ENCODE peak calls at places on chromosomes 12 and 14, in nine cellular contexts. A is DND-41, R is HepG2, W is SK-N-SH, F is astrocyte, Z is H9, K is mesendoderm, P is fibroblast of lung, H is IMR-90. L is an unnamed sample.

GRCh38 chr12:100651694-100652093 is 78.2 kb downstream of the GAS2L3 start:
- DNase-seq in W (no peak), A (no peak), Z (peak), F (no peak), P (no peak), H (no peak), K (peak), R (peak), L (no peak)

GRCh38 chr12:109713187-109713984 is at the start of gene FAM222A:
- DNase-seq in K (peak), P (peak), W (peak), Z (peak), F (peak), H (peak), R (peak), A (peak), L (peak)

GRCh38 chr12:121084229-121084628 is 45.2 kb upstream of the OASL start:
- DNase-seq in A (no peak), Z (no peak), P (no peak), H (no peak), K (no peak), R (no peak), W (no peak), F (no peak), L (no peak)

GRCh38 chr12:31440586-31440985 is 114.6 kb upstream of the SINHCAF start:
- DNase-seq in K (no peak), F (no peak), W (no peak), P (no peak), A (no peak), Z (no peak), H (no peak), R (no peak), L (no peak)

GRCh38 chr12:57093412-57094193 is 4.7 kb downstream of the NAB2 start:
- DNase-seq in W (peak), K (peak), R (no peak), F (peak), Z (peak), H (peak), P (peak), A (peak), L (peak)

GRCh38 chr12:81080431-81080983 is 2.6 kb downstream of the ACSS3 start:
- DNase-seq in A (no peak), R (no peak), K (peak), H (peak), P (peak), F (peak), W (no peak), Z (no peak), L (no peak)

GRCh38 chr14:64929003-64929337 is 13.6 kb downstream of the GPX2 start:
- DNase-seq in Z (no peak), W (no peak), H (no peak), R (no peak), P (no peak), K (no peak), F (no peak), A (peak), L (no peak)

GRCh38 chr12:122226366-122227222 is 742 bp upstream of the DIABLO start:
- DNase-seq in R (no peak), K (peak), F (no peak), Z (no peak), W (no peak), A (no peak), H (no peak), P (no peak), L (no peak)

GRCh38 chr14:68376067-68376810 is 416.6 kb downstream of the ZFP36L1 start:
- DNase-seq in R (no peak), H (no peak), K (no peak), Z (no peak), A (no peak), F (peak), P (no peak), W (no peak), L (no peak)

GRCh38 chr12:114864688-114865685 is 181.0 kb upstream of the TBX3 start:
- DNase-seq in W (no peak), A (no peak), P (no peak), Z (no peak), R (no peak), H (no peak), K (peak), F (no peak), L (no peak)

GRCh38 chr12:109310247-109311125 is 1.4 kb upstream of the FOXN4 start:
- DNase-seq in F (no peak), A (no peak), Z (no peak), P (no peak), R (no peak), H (no peak), K (no peak), W (peak), L (peak)

GRCh38 chr12:93079976-93080375 is 150.9 kb upstream of the EEA1 start:
- DNase-seq in A (no peak), R (no peak), P (no peak), F (no peak), Z (peak), W (no peak), K (no peak), H (no peak), L (no peak)

GRCh38 chr14:98761993-98762392 is 510.0 kb downstream of the BCL11B start:
- DNase-seq in Z (no peak), P (no peak), A (no peak), K (no peak), R (no peak), W (no peak), F (no peak), H (no peak), L (no peak)

GRCh38 chr14:98955036-98955740 is 316.8 kb downstream of the BCL11B start:
- DNase-seq in A (no peak), K (no peak), H (no peak), W (no peak), P (no peak), R (no peak), F (no peak), Z (no peak), L (no peak)

GRCh38 chr12:120669055-120669828 is 17.7 kb upstream of the MLEC start:
- DNase-seq in K (no peak), R (no peak), H (no peak), F (no peak), W (peak), P (peak), Z (peak), A (no peak), L (no peak)

GRCh38 chr14:83842536-83842935 is 1687.4 kb upstream of the FLRT2 start:
- DNase-seq in P (no peak), H (no peak), R (no peak), F (no peak), Z (no peak), K (no peak), A (no peak), W (no peak), L (no peak)

GRCh38 chr12:24728366-24728765 is 220.5 kb downstream of the BCAT1 start:
- DNase-seq in R (peak), Z (no peak), K (peak), H (peak), W (peak), F (no peak), A (peak), P (peak), L (peak)

GRCh38 chr14:51846631-51847488 is 13.6 kb upstream of the GNG2 start:
- DNase-seq in R (no peak), W (peak), P (peak), K (peak), H (peak), A (peak), Z (peak), F (peak), L (peak)

GRCh38 chr14:51847489-51847796 is 13.0 kb upstream of the GNG2 start:
- DNase-seq in R (no peak), K (no peak), W (no peak), A (no peak), P (no peak), H (no peak), F (no peak), Z (no peak), L (no peak)

GRCh38 chr14:51848120-51848519 is 12.3 kb upstream of the GNG2 start:
- DNase-seq in W (no peak), R (no peak), Z (no peak), H (no peak), F (no peak), A (no peak), P (no peak), K (no peak), L (no peak)

GRCh38 chr14:51845811-51846210 is 14.6 kb upstream of the GNG2 start:
- DNase-seq in Z (no peak), W (no peak), F (no peak), R (no peak), P (no peak), A (no peak), K (no peak), H (no peak), L (no peak)

DNA sequence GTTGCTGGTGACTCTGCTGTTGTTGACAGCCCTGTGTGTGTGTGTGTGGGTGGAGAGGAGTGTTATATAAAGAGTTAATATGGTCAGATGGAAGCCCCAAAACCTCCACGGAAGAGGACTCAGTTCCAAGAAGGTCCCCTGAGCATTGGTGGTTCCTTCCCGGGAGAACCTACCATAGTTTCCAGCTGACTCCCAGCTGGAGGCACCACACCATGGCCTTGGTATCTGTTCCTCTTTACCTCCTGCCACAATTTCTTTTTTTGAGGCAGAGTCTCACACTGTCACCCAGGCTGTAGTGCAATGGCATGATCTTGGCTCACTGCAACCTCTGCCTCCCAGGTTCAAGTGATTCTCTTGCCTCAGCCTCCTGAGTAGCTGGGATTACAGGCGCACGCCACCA is 15.9 kb upstream of the GNG2 start:
- DNase-seq in F (no peak), P (no peak), R (no peak), W (no peak), K (no peak), H (no peak), Z (no peak), A (no peak), L (no peak)
- H3K9ac ChIP-seq in F (no peak), P (no peak), R (no peak), W (no peak), K (no peak), H (no peak), Z (no peak), A (no peak), L (no peak)

DNA sequence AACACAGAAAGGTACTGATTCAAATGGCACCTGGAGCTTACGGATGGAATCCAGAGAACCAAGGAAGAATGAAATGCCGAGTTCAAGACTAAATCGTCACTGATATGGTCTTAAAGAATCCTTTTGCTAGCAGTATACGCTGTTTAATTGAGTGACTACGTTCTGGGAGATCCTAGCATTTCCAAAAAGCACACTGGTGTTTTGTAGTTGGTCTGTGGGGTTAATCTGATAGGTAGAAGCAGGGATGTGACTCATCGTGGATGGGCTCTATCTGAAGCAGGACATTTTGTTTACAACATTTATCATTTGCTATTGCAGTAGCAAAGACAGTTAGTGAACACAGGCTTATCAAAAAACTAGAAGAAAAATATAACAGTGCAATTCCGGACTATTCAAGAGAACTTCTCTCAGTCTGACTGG is 169.2 kb upstream of the HMGA2 start:
- DNase-seq in P (peak), F (peak), Z (no peak), R (no peak), A (no peak), K (no peak), W (no peak), H (peak), L (no peak)
- H3K9ac ChIP-seq in P (no peak), F (peak), Z (no peak), R (no peak), A (no peak), K (no peak), W (peak), H (no peak), L (no peak)

DNA sequence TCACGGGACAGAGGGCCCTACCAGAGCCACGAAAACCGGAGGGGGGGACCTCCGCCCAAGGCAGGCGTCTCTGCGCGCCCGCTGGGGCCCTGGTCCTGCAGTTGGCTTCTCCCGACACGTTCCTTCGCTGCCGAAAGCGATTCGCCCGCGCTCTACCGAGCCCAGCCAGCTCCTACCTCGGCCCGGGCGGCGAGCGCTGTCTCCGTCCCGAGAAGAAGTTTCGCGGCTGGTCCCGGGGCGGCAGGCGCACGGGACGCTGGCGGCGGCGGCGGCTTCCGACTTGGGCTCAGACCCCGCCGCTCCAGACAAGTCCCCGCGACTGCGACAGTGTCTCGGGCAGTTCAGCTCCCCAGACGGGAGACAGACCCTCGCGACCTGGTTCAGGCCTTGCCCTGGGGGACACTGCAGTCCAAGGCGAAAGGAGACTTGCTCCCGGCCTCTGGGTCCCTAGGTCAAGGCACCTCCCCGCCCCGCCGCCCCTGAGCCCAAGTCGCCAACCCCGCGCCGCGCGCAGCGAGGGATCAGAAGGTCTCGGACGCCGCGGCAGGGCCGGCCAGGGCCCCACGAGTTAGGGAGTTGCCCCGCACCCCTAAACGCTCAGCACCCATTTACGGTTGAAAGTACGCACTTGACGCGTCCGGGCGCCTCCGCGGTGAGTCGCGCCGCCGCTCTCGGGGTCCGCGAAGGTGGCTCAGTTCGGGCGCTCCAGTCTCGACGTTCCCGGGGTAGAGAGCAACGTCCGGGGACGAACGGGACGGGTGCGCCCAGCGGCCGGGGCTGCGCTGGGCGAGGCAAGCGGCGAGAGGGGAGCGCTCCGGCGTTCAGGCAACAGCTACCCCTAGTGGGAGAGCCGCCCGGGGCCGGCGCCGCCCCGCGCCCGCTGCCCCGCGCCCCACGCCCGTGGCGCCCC is 1.4 kb upstream of the DIO3 start:
- DNase-seq in F (peak), H (peak), K (peak), A (no peak), Z (peak), R (no peak), W (peak), P (peak), L (no peak)
- H3K9ac ChIP-seq in F (no peak), H (no peak), K (peak), A (no peak), Z (no peak), R (no peak), W (no peak), P (no peak), L (no peak)

GRCh38 chr12:6443361-6443983 is 1.3 kb upstream of the CD27 start:
- DNase-seq in F (no peak), W (no peak), H (no peak), Z (no peak), K (no peak), A (peak), R (no peak), P (no peak), L (peak)

GRCh38 chr12:6438345-6438744 is 6.4 kb upstream of the CD27 start:
- DNase-seq in Z (no peak), H (no peak), P (no peak), K (no peak), R (no peak), A (no peak), F (no peak), W (no peak), L (no peak)

GRCh38 chr12:6444704-6445688 is at the start of gene CD27:
- DNase-seq in R (no peak), H (no peak), W (no peak), P (no peak), A (no peak), K (no peak), F (no peak), Z (no peak), L (no peak)

GRCh38 chr12:6444031-6444430 is 724 bp upstream of the CD27 start:
- DNase-seq in H (no peak), K (no peak), R (no peak), P (no peak), F (no peak), A (no peak), Z (no peak), W (no peak), L (no peak)

GRCh38 chr12:6442799-6443198 is 2.0 kb upstream of the CD27 start:
- DNase-seq in A (no peak), W (no peak), H (no peak), Z (no peak), K (no peak), F (no peak), P (no peak), R (no peak), L (no peak)
- H3K9ac ChIP-seq in A (peak), W (no peak), H (no peak), Z (no peak), K (no peak), F (no peak), P (no peak), R (no peak), L (peak)

GRCh38 chr12:116551952-116552749 is 7.0 kb upstream of the MAP1LC3B2 start:
- DNase-seq in W (no peak), H (peak), R (no peak), A (no peak), P (peak), F (peak), K (no peak), Z (no peak), L (no peak)
- H3K9ac ChIP-seq in W (no peak), H (no peak), R (no peak), A (no peak), P (no peak), F (peak), K (no peak), Z (no peak), L (no peak)

GRCh38 chr12:106245767-106246166 is 2.1 kb downstream of the CKAP4 start:
- DNase-seq in W (no peak), P (peak), A (no peak), Z (peak), H (peak), K (peak), R (no peak), F (peak), L (no peak)
- H3K9ac ChIP-seq in W (peak), P (peak), A (no peak), Z (no peak), H (peak), K (peak), R (peak), F (peak), L (no peak)

L was measured in MM.1S.